ENCODE peak calls at places on chromosomes 12 and 14, in seven cellular contexts. Y is HCT116, I is AG04450, H is tibial nerve, S is right cardiac atrium, B is HEK293T, Q is hypothalamus. G is an unnamed sample.

GRCh38 chr12:67147447-67147846 is 121.7 kb upstream of the CAND1 start:
- DNase-seq in Y (no peak), I (no peak), H (no peak), S (no peak), B (no peak), Q (no peak), G (no peak)

GRCh38 chr14:20415723-20416622 is 2.7 kb upstream of the TEP1 start:
- DNase-seq in Y (peak; percentile 43), I (peak; percentile 23), H (no peak), S (no peak), B (peak; percentile 43), Q (no peak), G (no peak)

GRCh38 chr14:89573399-89573657 is 156.3 kb upstream of the FOXN3 start:
- DNase-seq in Y (no peak), I (no peak), H (no peak), S (no peak), B (no peak), Q (no peak), G (no peak)

GRCh38 chr12:67477682-67478265 is 170.8 kb upstream of the DYRK2 start:
- DNase-seq in Y (no peak), I (no peak), H (no peak), S (no peak), B (no peak), Q (no peak), G (no peak)

GRCh38 chr12:59115995-59116394 is 195.7 kb upstream of the LRIG3 start:
- DNase-seq in Y (no peak), I (no peak), H (no peak), S (no peak), B (no peak), Q (no peak), G (no peak)

GRCh38 chr12:100826323-100826722 is 31.7 kb downstream of the ANO4 start:
- DNase-seq in Y (peak; percentile 13), I (peak; percentile 21), H (no peak), S (peak; percentile 75), B (peak; percentile 16), Q (no peak), G (no peak)

GRCh38 chr14:75804570-75805275 is 143.7 kb downstream of the TTLL5 start:
- DNase-seq in Y (no peak), I (no peak), H (no peak), S (no peak), B (no peak), Q (no peak), G (no peak)

GRCh38 chr12:122348505-122348904 is 74.0 kb downstream of the CLIP1 start:
- DNase-seq in Y (no peak), I (no peak), H (no peak), S (no peak), B (no peak), Q (no peak), G (no peak)

GRCh38 chr12:77152623-77153193 is 87.3 kb upstream of the E2F7 start:
- DNase-seq in Y (peak; percentile 22), I (peak; percentile 20), H (no peak), S (no peak), B (no peak), Q (no peak), G (no peak)

GRCh38 chr12:132560421-132560830 is 50.0 kb downstream of the LRCOL1 start:
- DNase-seq in Y (no peak), I (no peak), H (no peak), S (no peak), B (peak; percentile 51), Q (no peak), G (no peak)

GRCh38 chr14:26835949-26836570 is 238.2 kb upstream of the NOVA1 start:
- DNase-seq in Y (no peak), I (no peak), H (no peak), S (no peak), B (no peak), Q (no peak), G (no peak)

GRCh38 chr12:120844768-120845449 is 59.2 kb downstream of the SPPL3 start:
- DNase-seq in Y (no peak), I (no peak), H (no peak), S (peak; percentile 28), B (no peak), Q (no peak), G (no peak)

GRCh38 chr12:78540621-78541336 is 323.8 kb upstream of the SYT1 start:
- DNase-seq in Y (no peak), I (no peak), H (no peak), S (no peak), B (no peak), Q (no peak), G (no peak)

GRCh38 chr12:123233505-123234299 is 466 bp downstream of the MTRFR start:
- DNase-seq in Y (no peak), I (no peak), H (no peak), S (peak; percentile 52), B (no peak), Q (no peak), G (no peak)

GRCh38 chr12:109310247-109311125 is 1.4 kb upstream of the FOXN4 start:
- DNase-seq in Y (no peak), I (no peak), H (no peak), S (no peak), B (no peak), Q (no peak), G (no peak)

GRCh38 chr14:26730929-26731618 is 133.2 kb upstream of the NOVA1 start:
- DNase-seq in Y (no peak), I (no peak), H (no peak), S (peak; percentile 47), B (peak; percentile 47), Q (no peak), G (no peak)

GRCh38 chr12:123533672-123534643 is at the start of gene RILPL1:
- DNase-seq in Y (no peak), I (no peak), H (no peak), S (peak; percentile 83), B (peak; percentile 71), Q (peak; percentile 75), G (no peak)

GRCh38 chr12:82857911-82858533 is 171.3 kb downstream of the TMTC2 start:
- DNase-seq in Y (no peak), I (no peak), H (no peak), S (no peak), B (no peak), Q (no peak), G (peak; percentile 52)

GRCh38 chr14:68552597-68552996 is 240.3 kb downstream of the ZFP36L1 start:
- DNase-seq in Y (no peak), I (no peak), H (no peak), S (no peak), B (no peak), Q (no peak), G (no peak)

GRCh38 chr12:68158427-68158826 is 1.1 kb downstream of the IFNG start:
- DNase-seq in Y (peak; percentile 40), I (no peak), H (no peak), S (no peak), B (no peak), Q (no peak), G (no peak)